ENCODE peak calls at places on chromosomes 3 and 15, in four cellular contexts. E, M, O and T are unnamed samples.

GRCh38 chr3:154105218-154105975 is 15.8 kb upstream of the ARHGEF26 start:
- DNase-seq in E (no peak), M (no peak), O (no peak), T (peak)

GRCh38 chr15:68484696-68485400 is 52.9 kb upstream of the ITGA11 start:
- DNase-seq in E (no peak), M (no peak), O (no peak), T (peak)

GRCh38 chr3:51057111-51057510 is 328.0 kb upstream of the MANF start:
- DNase-seq in E (no peak), M (no peak), O (no peak), T (no peak)

GRCh38 chr3:4904801-4905695 is 74.2 kb upstream of the BHLHE40 start:
- DNase-seq in E (no peak), M (no peak), O (no peak), T (peak)

GRCh38 chr15:52066842-52067544 is 45.6 kb downstream of the BCL2L10 start:
- DNase-seq in E (no peak), M (no peak), O (no peak), T (no peak)

GRCh38 chr3:16050641-16051467 is 123.6 kb upstream of the GALNT15 start:
- DNase-seq in E (no peak), M (no peak), O (no peak), T (no peak)

GRCh38 chr3:149231876-149232275 is 10.2 kb upstream of the CP start:
- DNase-seq in E (no peak), M (no peak), O (no peak), T (no peak)

GRCh38 chr15:97909291-97909891 is 51.1 kb upstream of the ARRDC4 start:
- DNase-seq in E (peak), M (peak), O (peak), T (peak)

GRCh38 chr3:46383211-46383945 is 12.6 kb downstream of the CCR5 start:
- DNase-seq in E (no peak), M (no peak), O (no peak), T (no peak)

GRCh38 chr3:138227650-138228049 is 40.5 kb downstream of the ARMC8 start:
- DNase-seq in E (no peak), M (no peak), O (no peak), T (peak)

GRCh38 chr3:101868534-101869464 is 19.5 kb downstream of the NFKBIZ start:
- DNase-seq in E (peak), M (no peak), O (no peak), T (peak)

GRCh38 chr3:183581496-183582155 is 26.1 kb upstream of the KLHL6 start:
- DNase-seq in E (no peak), M (no peak), O (no peak), T (no peak)

GRCh38 chr3:25556504-25556903 is 108.2 kb downstream of the TOP2B start:
- DNase-seq in E (no peak), M (no peak), O (no peak), T (no peak)

GRCh38 chr15:39092354-39092753 is 488.5 kb upstream of the THBS1 start:
- DNase-seq in E (no peak), M (no peak), O (no peak), T (no peak)

GRCh38 chr3:47385007-47385406 is 4.2 kb downstream of the PTPN23 start:
- DNase-seq in E (no peak), M (no peak), O (no peak), T (peak)

GRCh38 chr3:28672411-28672810 is 323.8 kb upstream of the AZI2 start:
- DNase-seq in E (no peak), M (no peak), O (no peak), T (no peak)

GRCh38 chr3:28677581-28677980 is 329.0 kb upstream of the AZI2 start:
- DNase-seq in E (no peak), M (no peak), O (no peak), T (no peak)

GRCh38 chr3:28673438-28673837 is 324.8 kb upstream of the AZI2 start:
- DNase-seq in E (no peak), M (no peak), O (no peak), T (no peak)

GRCh38 chr3:28678083-28678482 is 329.5 kb upstream of the AZI2 start:
- DNase-seq in E (no peak), M (no peak), O (no peak), T (no peak)

DNA sequence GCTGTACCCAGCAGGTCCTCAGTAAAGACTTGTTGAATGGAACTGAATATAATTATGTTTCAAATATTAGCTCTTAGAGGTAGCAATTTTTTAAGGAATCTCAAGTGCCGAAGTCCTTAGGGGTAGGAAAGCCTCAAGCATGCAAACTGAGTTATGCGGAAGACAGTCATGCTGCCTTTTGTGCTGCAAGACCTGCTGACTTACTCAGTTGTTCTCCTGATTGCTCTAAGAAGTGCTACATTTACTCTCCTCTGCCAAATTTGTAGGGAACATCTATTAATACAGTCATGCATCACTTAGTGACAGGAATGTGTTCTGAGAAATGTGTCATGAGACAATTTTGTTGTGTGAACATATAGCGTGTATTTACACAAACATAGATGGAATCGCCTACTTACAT is 325.6 kb upstream of the AZI2 start:
- DNase-seq in E (no peak), M (no peak), O (no peak), T (no peak)
- H3K56ac ChIP-seq in E (no peak), M (no peak), O (no peak), T (no peak)

GRCh38 chr3:99950921-99951320 is 133.3 kb downstream of the CMSS1 start:
- DNase-seq in E (no peak), M (no peak), O (no peak), T (no peak)
- H3K56ac ChIP-seq in E (no peak), M (no peak), O (no peak), T (peak)

GRCh38 chr3:55904716-55905115 is 417.6 kb upstream of the WNT5A start:
- DNase-seq in E (no peak), M (no peak), O (no peak), T (no peak)
- H3K56ac ChIP-seq in E (no peak), M (no peak), O (no peak), T (no peak)

GRCh38 chr3:176561826-176562225 is 635.5 kb downstream of the TBL1XR1 start:
- DNase-seq in E (no peak), M (no peak), O (no peak), T (no peak)
- H3K56ac ChIP-seq in E (no peak), M (no peak), O (no peak), T (no peak)

GRCh38 chr3:126439346-126439967 is 36.2 kb downstream of the ZXDC start:
- DNase-seq in E (no peak), M (no peak), O (peak), T (no peak)

GRCh38 chr3:126439968-126440708 is 35.6 kb downstream of the ZXDC start:
- DNase-seq in E (no peak), M (no peak), O (peak), T (no peak)

GRCh38 chr3:126436826-126437717 is 38.6 kb downstream of the ZXDC start:
- DNase-seq in E (no peak), M (no peak), O (no peak), T (no peak)

GRCh38 chr3:126438746-126439145 is 36.9 kb downstream of the ZXDC start:
- DNase-seq in E (no peak), M (no peak), O (peak), T (no peak)

GRCh38 chr3:126438186-126438585 is 37.5 kb downstream of the ZXDC start:
- DNase-seq in E (no peak), M (no peak), O (peak), T (no peak)
- H3K56ac ChIP-seq in E (no peak), M (no peak), O (no peak), T (no peak)

GRCh38 chr3:12562451-12562850 is 5.6 kb downstream of the MKRN2 start:
- DNase-seq in E (no peak), M (no peak), O (no peak), T (no peak)

GRCh38 chr3:12558706-12559105 is 1.8 kb downstream of the MKRN2 start:
- DNase-seq in E (peak), M (no peak), O (no peak), T (no peak)

GRCh38 chr3:12559520-12559919 is 2.6 kb downstream of the MKRN2 start:
- DNase-seq in E (no peak), M (no peak), O (no peak), T (no peak)

GRCh38 chr3:12561397-12561796 is 4.5 kb downstream of the MKRN2 start:
- DNase-seq in E (no peak), M (no peak), O (no peak), T (no peak)

GRCh38 chr3:12560505-12561188 is 3.8 kb downstream of the MKRN2 start:
- DNase-seq in E (no peak), M (no peak), O (no peak), T (no peak)
- H3K56ac ChIP-seq in E (no peak), M (no peak), O (no peak), T (no peak)

DNA sequence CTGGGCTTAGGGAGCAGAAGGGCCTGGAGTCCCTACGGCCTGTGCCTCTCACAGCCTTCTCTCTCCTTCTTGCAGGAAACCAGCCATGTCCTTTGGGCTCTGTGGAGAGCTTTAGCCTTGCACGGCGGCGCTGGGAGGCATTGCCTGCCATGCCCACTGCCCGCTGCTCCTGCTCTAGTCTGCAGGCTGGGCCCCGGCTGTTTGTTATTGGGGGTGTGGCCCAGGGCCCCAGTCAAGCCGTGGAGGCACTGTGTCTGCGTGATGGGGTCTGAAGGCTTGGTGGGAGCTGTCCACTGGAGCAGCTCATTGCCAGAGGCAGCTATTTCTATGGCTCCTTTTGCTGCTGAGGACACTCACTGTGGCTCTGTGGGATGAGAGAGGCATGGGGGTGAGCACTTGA is 4.1 kb downstream of the KLHDC8B start:
- DNase-seq in E (no peak), M (no peak), O (no peak), T (no peak)
- H3K56ac ChIP-seq in E (no peak), M (no peak), O (no peak), T (no peak)